ENCODE peak calls at places on chromosome X, in ten cellular contexts. P is HepG2, Q is adipocyte, O is IMR-90, C is right lobe of liver, E is lung, X is mammary epithelial cell, L is NT2/D1, Z is hepatocyte, Y is thoracic aorta. A is an unnamed sample. For H3K9me3, the result is how much of the 10 kb centered on the place peaks cover.

GRCh38 chrX:104659037-104659744 is 93.2 kb downstream of the IL1RAPL2 start:
- DNase-seq in P (no peak), Q (no peak), O (no peak), C (peak), E (peak), X (peak), L (no peak), Z (no peak), Y (peak), A (no peak)

GRCh38 chrX:24245201-24245600 is 68.7 kb downstream of the SUPT20HL2 start:
- DNase-seq in P (no peak), Q (peak), O (peak), C (no peak), E (no peak), X (peak), L (peak), Z (peak), Y (no peak), A (no peak)

GRCh38 chrX:63506320-63506719 is 155.2 kb upstream of the SPIN4 start:
- DNase-seq in P (peak), Q (peak), O (peak), C (no peak), E (no peak), X (peak), L (peak), Z (peak), Y (no peak), A (no peak)

GRCh38 chrX:40094041-40094899 is 3.5 kb downstream of the BCOR start:
- DNase-seq in P (no peak), Q (peak), O (peak), C (peak), E (no peak), X (no peak), L (no peak), Z (peak), Y (no peak), A (no peak)

GRCh38 chrX:153688900-153689590 is 1.3 kb downstream of the SLC6A8 start:
- DNase-seq in P (no peak), Q (peak), O (peak), C (no peak), E (no peak), X (no peak), L (no peak), Z (no peak), Y (no peak), A (no peak)

GRCh38 chrX:28189011-28189410 is 207.8 kb upstream of the DCAF8L1 start:
- DNase-seq in P (no peak), Q (peak), O (peak), C (no peak), E (no peak), X (peak), L (no peak), Z (no peak), Y (no peak), A (no peak)

GRCh38 chrX:56738670-56739069 is 9.6 kb downstream of the NBDY start:
- DNase-seq in P (no peak), Q (no peak), O (no peak), C (no peak), E (no peak), X (peak), L (no peak), Z (peak), Y (no peak), A (no peak)

GRCh38 chrX:40173662-40174593 is 76.2 kb upstream of the BCOR start:
- DNase-seq in P (peak), Q (no peak), O (no peak), C (peak), E (peak), X (no peak), L (no peak), Z (peak), Y (no peak), A (peak)

GRCh38 chrX:119427024-119427794 is 28.1 kb downstream of the SLC25A43 start:
- DNase-seq in P (no peak), Q (no peak), O (peak), C (peak), E (no peak), X (no peak), L (no peak), Z (no peak), Y (no peak), A (no peak)

GRCh38 chrX:24341795-24342194 is 18.6 kb upstream of the SUPT20HL1 start:
- DNase-seq in P (no peak), Q (peak), O (peak), C (no peak), E (no peak), X (peak), L (no peak), Z (no peak), Y (no peak), A (no peak)

GRCh38 chrX:148265829-148266228 is 234.6 kb upstream of the AFF2 start:
- DNase-seq in P (no peak), Q (no peak), O (no peak), C (no peak), E (no peak), X (no peak), L (no peak), Z (no peak), Y (no peak), A (no peak)
- H3K9me3 ChIP-seq in P (under half), Q (under half), O (under half), C (under half), E (under half), X (under half), L (under half), Z (under half), Y (under half), A (under half)

DNA sequence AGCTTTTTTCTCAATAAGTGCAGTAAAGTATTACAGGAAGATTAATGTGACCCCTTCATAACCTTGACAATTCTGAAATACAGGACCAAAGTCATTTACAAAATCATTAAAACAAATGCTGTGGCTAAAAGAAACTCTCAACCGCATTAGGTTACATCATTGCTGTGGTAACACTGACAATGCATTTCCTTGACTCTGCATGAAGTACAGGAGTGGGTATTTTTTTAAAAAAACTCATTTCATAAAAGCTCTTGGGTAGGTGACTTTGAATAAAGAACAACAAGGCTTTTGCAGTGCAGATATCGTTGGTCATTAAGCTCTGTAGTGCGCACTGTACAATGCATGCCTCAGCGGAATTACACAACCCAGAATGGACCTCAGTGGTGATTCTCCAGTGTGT is 23.4 kb upstream of the XK start:
- DNase-seq in P (no peak), Q (no peak), O (no peak), C (no peak), E (no peak), X (no peak), L (no peak), Z (no peak), Y (no peak), A (no peak)
- H3K9me3 ChIP-seq in P (under half), Q (under half), O (under half), C (under half), E (under half), X (under half), L (under half), Z (under half), Y (under half), A (under half)

DNA sequence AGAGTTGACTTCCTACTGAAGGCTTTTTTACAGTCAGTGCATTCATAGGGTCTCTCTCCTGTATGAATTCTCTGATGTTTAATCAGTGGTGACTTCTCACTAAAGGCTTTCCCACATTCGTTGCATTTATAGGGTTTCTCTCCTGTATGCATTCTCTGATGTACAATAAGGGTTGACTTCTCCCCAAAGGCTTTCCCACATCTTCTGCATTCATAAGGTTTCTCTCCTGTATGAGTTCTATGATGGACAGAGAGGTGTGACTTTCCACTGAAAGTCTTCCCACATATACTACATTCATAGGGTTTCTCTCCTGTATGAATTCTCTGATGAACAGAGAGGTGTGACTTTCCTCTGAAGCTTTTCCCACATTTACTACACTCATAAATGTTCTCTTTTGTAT is 45.2 kb downstream of the ZNF674 start:
- DNase-seq in P (no peak), Q (no peak), O (no peak), C (no peak), E (no peak), X (no peak), L (no peak), Z (no peak), Y (no peak), A (no peak)
- H3K9me3 ChIP-seq in P (under half), Q (half or more), O (under half), C (under half), E (under half), X (under half), L (half or more), Z (under half), Y (under half), A (under half)

GRCh38 chrX:102338162-102338561 is 91.2 kb downstream of the NXF2 start:
- DNase-seq in P (no peak), Q (no peak), O (no peak), C (no peak), E (no peak), X (no peak), L (no peak), Z (no peak), Y (no peak), A (no peak)

GRCh38 chrX:102341867-102342266 is 94.9 kb downstream of the NXF2 start:
- DNase-seq in P (no peak), Q (peak), O (no peak), C (no peak), E (no peak), X (no peak), L (no peak), Z (no peak), Y (no peak), A (no peak)

DNA sequence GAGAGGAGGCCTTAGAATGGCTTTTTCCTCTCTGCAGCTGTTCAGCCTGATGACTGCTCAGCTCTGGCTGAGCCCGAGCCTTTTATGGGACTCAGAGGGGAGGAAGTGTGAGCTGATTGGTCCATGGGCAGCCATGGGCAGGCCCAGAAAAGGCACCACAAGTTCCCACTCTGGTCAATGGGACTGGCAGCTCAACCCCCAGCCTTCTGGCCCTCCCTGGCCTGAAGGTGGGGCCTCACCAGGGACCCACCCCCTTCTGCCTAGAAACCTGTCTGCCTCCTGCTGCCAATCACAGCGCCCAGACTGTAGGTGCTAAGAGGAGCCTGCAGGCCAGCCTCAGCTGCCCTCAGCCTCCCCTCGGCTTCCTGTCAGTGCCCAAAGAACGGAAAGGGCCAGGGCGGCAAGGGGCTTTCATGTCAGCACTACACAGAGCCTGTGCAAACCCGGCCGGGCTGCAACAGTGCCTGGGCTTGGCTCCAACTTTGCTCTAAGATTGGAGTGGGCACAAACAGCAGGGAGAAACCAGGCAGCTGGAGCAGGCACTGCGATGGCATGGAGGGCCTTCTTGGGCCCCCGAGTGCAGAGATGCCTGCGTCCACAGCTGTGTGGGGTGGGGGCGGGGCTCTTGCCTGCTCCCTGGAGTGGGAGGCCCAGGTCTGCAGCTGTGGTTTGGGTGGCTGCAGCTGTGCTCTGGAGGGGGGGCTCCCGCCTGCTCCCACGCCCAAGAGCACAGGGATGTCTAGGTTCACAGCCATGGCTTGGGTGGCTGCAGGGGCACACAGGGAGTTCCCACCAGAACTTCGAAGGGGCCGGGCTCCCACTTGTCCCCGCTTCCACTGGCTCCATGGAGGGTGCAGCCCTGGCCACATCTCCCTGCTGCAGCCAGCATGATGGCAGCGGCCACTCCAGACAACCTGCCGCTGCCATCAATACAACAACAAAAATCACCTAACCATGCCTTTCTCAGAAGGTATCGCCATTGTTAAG is 92.6 kb downstream of the NXF2 start:
- DNase-seq in P (no peak), Q (no peak), O (no peak), C (no peak), E (no peak), X (no peak), L (no peak), Z (no peak), Y (no peak), A (no peak)
- H3K9me3 ChIP-seq in P (under half), Q (under half), O (under half), C (under half), E (under half), X (under half), L (under half), Z (under half), Y (under half), A (under half)

GRCh38 chrX:2220296-2220695 is 280.5 kb downstream of the DHRSX start:
- DNase-seq in P (no peak), Q (no peak), O (no peak), C (no peak), E (no peak), X (no peak), L (no peak), Z (no peak), Y (no peak), A (no peak)
- H3K9me3 ChIP-seq in P (under half), Q (under half), O (under half), C (under half), E (under half), X (under half), L (half or more), Z (under half), Y (under half), A (under half)

A was measured in T-helper 17 cell.